ENCODE peak calls at places on chromosomes 5 and 9, in six cellular contexts. One of them, this sample, is unnamed.
A peak's percentile ranks its signal among the peaks of the same experiment; 100 is the strongest.

GRCh38 chr9:104494808-104495207 is 9.3 kb upstream of the OR13F1 start:
- DNase-seq in mammary epithelial cell: no peak
- DNase-seq in A549: peak; percentile 18
- DNase-seq in LoVo: no peak
- DNase-seq in activated CD8-positive, alpha-beta T cell treated with anti-CD3 and anti-CD28 coated beads for 36 hours: no peak
- DNase-seq in NCI-H2029 treated with DMSO at 0.1 percent for 48 hours: no peak
- DNase-seq in this sample: no peak

GRCh38 chr9:2241461-2241874 is 226.3 kb downstream of the SMARCA2 start:
- DNase-seq in A549: peak; percentile 78
- DNase-seq in mammary epithelial cell: no peak
- DNase-seq in NCI-H2029 treated with DMSO at 0.1 percent for 48 hours: no peak
- DNase-seq in LoVo: no peak
- DNase-seq in activated CD8-positive, alpha-beta T cell treated with anti-CD3 and anti-CD28 coated beads for 36 hours: peak; percentile 5
- DNase-seq in this sample: peak; percentile 78

GRCh38 chr5:176653401-176653800 is 6.1 kb downstream of the TSPAN17 start:
- DNase-seq in activated CD8-positive, alpha-beta T cell treated with anti-CD3 and anti-CD28 coated beads for 36 hours: peak; percentile 93
- DNase-seq in NCI-H2029 treated with DMSO at 0.1 percent for 48 hours: no peak
- DNase-seq in A549: no peak
- DNase-seq in mammary epithelial cell: peak; percentile 63
- DNase-seq in LoVo: no peak
- DNase-seq in this sample: no peak

GRCh38 chr9:95757026-95757425 is 118.5 kb upstream of the ERCC6L2 start:
- DNase-seq in LoVo: no peak
- DNase-seq in NCI-H2029 treated with DMSO at 0.1 percent for 48 hours: no peak
- DNase-seq in A549: no peak
- DNase-seq in activated CD8-positive, alpha-beta T cell treated with anti-CD3 and anti-CD28 coated beads for 36 hours: no peak
- DNase-seq in mammary epithelial cell: peak; percentile 41
- DNase-seq in this sample: no peak

GRCh38 chr5:159104759-159105317 is 5.1 kb upstream of the EBF1 start:
- DNase-seq in activated CD8-positive, alpha-beta T cell treated with anti-CD3 and anti-CD28 coated beads for 36 hours: no peak
- DNase-seq in NCI-H2029 treated with DMSO at 0.1 percent for 48 hours: no peak
- DNase-seq in A549: no peak
- DNase-seq in LoVo: no peak
- DNase-seq in mammary epithelial cell: no peak
- DNase-seq in this sample: no peak

GRCh38 chr5:16492398-16493175 is 27.0 kb upstream of the ZNF622 start:
- DNase-seq in mammary epithelial cell: peak; percentile 93
- DNase-seq in A549: peak; percentile 70
- DNase-seq in LoVo: no peak
- DNase-seq in activated CD8-positive, alpha-beta T cell treated with anti-CD3 and anti-CD28 coated beads for 36 hours: peak; percentile 12
- DNase-seq in NCI-H2029 treated with DMSO at 0.1 percent for 48 hours: no peak
- DNase-seq in this sample: no peak

GRCh38 chr5:65858316-65858715 is 68.1 kb upstream of the ERBIN start:
- DNase-seq in activated CD8-positive, alpha-beta T cell treated with anti-CD3 and anti-CD28 coated beads for 36 hours: no peak
- DNase-seq in NCI-H2029 treated with DMSO at 0.1 percent for 48 hours: no peak
- DNase-seq in mammary epithelial cell: peak; percentile 62
- DNase-seq in LoVo: no peak
- DNase-seq in A549: no peak
- DNase-seq in this sample: no peak

GRCh38 chr9:98375138-98375726 is 119.8 kb upstream of the TBC1D2 start:
- DNase-seq in A549: peak; percentile 53
- DNase-seq in LoVo: no peak
- DNase-seq in mammary epithelial cell: peak; percentile 17
- DNase-seq in activated CD8-positive, alpha-beta T cell treated with anti-CD3 and anti-CD28 coated beads for 36 hours: no peak
- DNase-seq in NCI-H2029 treated with DMSO at 0.1 percent for 48 hours: no peak
- DNase-seq in this sample: no peak

GRCh38 chr9:108836319-108836718 is 19.5 kb downstream of the ACTL7B start:
- DNase-seq in activated CD8-positive, alpha-beta T cell treated with anti-CD3 and anti-CD28 coated beads for 36 hours: no peak
- DNase-seq in mammary epithelial cell: no peak
- DNase-seq in NCI-H2029 treated with DMSO at 0.1 percent for 48 hours: no peak
- DNase-seq in A549: no peak
- DNase-seq in LoVo: no peak
- DNase-seq in this sample: no peak

GRCh38 chr9:14072850-14073249 is 241.1 kb downstream of the NFIB start:
- DNase-seq in mammary epithelial cell: no peak
- DNase-seq in activated CD8-positive, alpha-beta T cell treated with anti-CD3 and anti-CD28 coated beads for 36 hours: no peak
- DNase-seq in LoVo: no peak
- DNase-seq in NCI-H2029 treated with DMSO at 0.1 percent for 48 hours: no peak
- DNase-seq in A549: no peak
- DNase-seq in this sample: no peak

GRCh38 chr5:1227669-1228068 is 2.5 kb downstream of the SLC6A18 start:
- DNase-seq in mammary epithelial cell: no peak
- DNase-seq in LoVo: peak; percentile 78
- DNase-seq in A549: no peak
- DNase-seq in NCI-H2029 treated with DMSO at 0.1 percent for 48 hours: peak; percentile 76
- DNase-seq in activated CD8-positive, alpha-beta T cell treated with anti-CD3 and anti-CD28 coated beads for 36 hours: peak; percentile 36
- DNase-seq in this sample: no peak

GRCh38 chr5:177529247-177529901 is 12.6 kb upstream of the DDX41 start:
- DNase-seq in activated CD8-positive, alpha-beta T cell treated with anti-CD3 and anti-CD28 coated beads for 36 hours: no peak
- DNase-seq in LoVo: no peak
- DNase-seq in NCI-H2029 treated with DMSO at 0.1 percent for 48 hours: no peak
- DNase-seq in A549: no peak
- DNase-seq in mammary epithelial cell: no peak
- DNase-seq in this sample: no peak

GRCh38 chr5:115565233-115565632 is 20.7 kb upstream of the FEM1C start:
- DNase-seq in activated CD8-positive, alpha-beta T cell treated with anti-CD3 and anti-CD28 coated beads for 36 hours: no peak
- DNase-seq in NCI-H2029 treated with DMSO at 0.1 percent for 48 hours: no peak
- DNase-seq in A549: no peak
- DNase-seq in LoVo: no peak
- DNase-seq in mammary epithelial cell: no peak
- DNase-seq in this sample: no peak

GRCh38 chr9:126985870-126986498 is 71.4 kb downstream of the RALGPS1 start:
- DNase-seq in mammary epithelial cell: peak; percentile 96
- DNase-seq in activated CD8-positive, alpha-beta T cell treated with anti-CD3 and anti-CD28 coated beads for 36 hours: peak; percentile 91
- DNase-seq in NCI-H2029 treated with DMSO at 0.1 percent for 48 hours: peak; percentile 92
- DNase-seq in A549: peak; percentile 67
- DNase-seq in LoVo: peak; percentile 97
- DNase-seq in this sample: peak; percentile 82

GRCh38 chr5:72177538-72177937 is 70.3 kb downstream of the MAP1B start:
- DNase-seq in mammary epithelial cell: no peak
- DNase-seq in A549: no peak
- DNase-seq in NCI-H2029 treated with DMSO at 0.1 percent for 48 hours: no peak
- DNase-seq in activated CD8-positive, alpha-beta T cell treated with anti-CD3 and anti-CD28 coated beads for 36 hours: no peak
- DNase-seq in LoVo: no peak
- DNase-seq in this sample: no peak

GRCh38 chr9:36341936-36342577 is 58.0 kb downstream of the RNF38 start:
- DNase-seq in mammary epithelial cell: no peak
- DNase-seq in NCI-H2029 treated with DMSO at 0.1 percent for 48 hours: no peak
- DNase-seq in LoVo: no peak
- DNase-seq in activated CD8-positive, alpha-beta T cell treated with anti-CD3 and anti-CD28 coated beads for 36 hours: peak; percentile 46
- DNase-seq in A549: no peak
- DNase-seq in this sample: no peak

GRCh38 chr9:137112564-137113384 is 1.8 kb downstream of the DPP7 start:
- DNase-seq in mammary epithelial cell: no peak
- DNase-seq in LoVo: no peak
- DNase-seq in activated CD8-positive, alpha-beta T cell treated with anti-CD3 and anti-CD28 coated beads for 36 hours: no peak
- DNase-seq in A549: peak; percentile 31
- DNase-seq in NCI-H2029 treated with DMSO at 0.1 percent for 48 hours: no peak
- DNase-seq in this sample: peak; percentile 80

GRCh38 chr5:81719743-81720142 is 31.2 kb downstream of the SSBP2 start:
- DNase-seq in activated CD8-positive, alpha-beta T cell treated with anti-CD3 and anti-CD28 coated beads for 36 hours: no peak
- DNase-seq in mammary epithelial cell: no peak
- DNase-seq in A549: no peak
- DNase-seq in LoVo: no peak
- DNase-seq in NCI-H2029 treated with DMSO at 0.1 percent for 48 hours: no peak
- DNase-seq in this sample: no peak

GRCh38 chr5:36055984-36056383 is 10.7 kb downstream of the UGT3A2 start:
- DNase-seq in NCI-H2029 treated with DMSO at 0.1 percent for 48 hours: no peak
- DNase-seq in A549: no peak
- DNase-seq in LoVo: no peak
- DNase-seq in activated CD8-positive, alpha-beta T cell treated with anti-CD3 and anti-CD28 coated beads for 36 hours: no peak
- DNase-seq in mammary epithelial cell: no peak
- DNase-seq in this sample: no peak

GRCh38 chr5:157926953-157927352 is 68.0 kb upstream of the CLINT1 start:
- DNase-seq in NCI-H2029 treated with DMSO at 0.1 percent for 48 hours: no peak
- DNase-seq in activated CD8-positive, alpha-beta T cell treated with anti-CD3 and anti-CD28 coated beads for 36 hours: no peak
- DNase-seq in mammary epithelial cell: no peak
- DNase-seq in LoVo: no peak
- DNase-seq in A549: no peak
- DNase-seq in this sample: no peak

GRCh38 chr9:128917151-128917849 is 3.5 kb upstream of the PHYHD1 start:
- DNase-seq in mammary epithelial cell: no peak
- DNase-seq in A549: peak; percentile 68
- DNase-seq in NCI-H2029 treated with DMSO at 0.1 percent for 48 hours: peak; percentile 77
- DNase-seq in activated CD8-positive, alpha-beta T cell treated with anti-CD3 and anti-CD28 coated beads for 36 hours: no peak
- DNase-seq in LoVo: no peak
- DNase-seq in this sample: peak; percentile 85

GRCh38 chr9:113488490-113488889 is 25.0 kb downstream of the RGS3 start:
- DNase-seq in NCI-H2029 treated with DMSO at 0.1 percent for 48 hours: no peak
- DNase-seq in mammary epithelial cell: no peak
- DNase-seq in A549: no peak
- DNase-seq in activated CD8-positive, alpha-beta T cell treated with anti-CD3 and anti-CD28 coated beads for 36 hours: no peak
- DNase-seq in LoVo: no peak
- DNase-seq in this sample: no peak

GRCh38 chr9:122930541-122930932 is 775 bp downstream of the ZBTB26 start:
- DNase-seq in NCI-H2029 treated with DMSO at 0.1 percent for 48 hours: no peak
- DNase-seq in mammary epithelial cell: no peak
- DNase-seq in LoVo: no peak
- DNase-seq in activated CD8-positive, alpha-beta T cell treated with anti-CD3 and anti-CD28 coated beads for 36 hours: no peak
- DNase-seq in A549: no peak
- DNase-seq in this sample: no peak

GRCh38 chr5:65999061-65999723 is 72.8 kb downstream of the ERBIN start:
- DNase-seq in NCI-H2029 treated with DMSO at 0.1 percent for 48 hours: no peak
- DNase-seq in LoVo: no peak
- DNase-seq in mammary epithelial cell: no peak
- DNase-seq in activated CD8-positive, alpha-beta T cell treated with anti-CD3 and anti-CD28 coated beads for 36 hours: no peak
- DNase-seq in A549: no peak
- DNase-seq in this sample: no peak

GRCh38 chr9:134134949-134135342 is 936 bp upstream of the WDR5 start:
- DNase-seq in A549: no peak
- DNase-seq in NCI-H2029 treated with DMSO at 0.1 percent for 48 hours: peak; percentile 35
- DNase-seq in activated CD8-positive, alpha-beta T cell treated with anti-CD3 and anti-CD28 coated beads for 36 hours: no peak
- DNase-seq in LoVo: no peak
- DNase-seq in mammary epithelial cell: peak; percentile 24
- DNase-seq in this sample: no peak

GRCh38 chr9:136665111-136665703 is 2.5 kb downstream of the EGFL7 start:
- DNase-seq in A549: no peak
- DNase-seq in activated CD8-positive, alpha-beta T cell treated with anti-CD3 and anti-CD28 coated beads for 36 hours: peak; percentile 46
- DNase-seq in NCI-H2029 treated with DMSO at 0.1 percent for 48 hours: no peak
- DNase-seq in mammary epithelial cell: no peak
- DNase-seq in LoVo: no peak
- DNase-seq in this sample: no peak

GRCh38 chr9:4618700-4619099 is 43.4 kb upstream of the PLPP6 start:
- DNase-seq in A549: no peak
- DNase-seq in NCI-H2029 treated with DMSO at 0.1 percent for 48 hours: no peak
- DNase-seq in activated CD8-positive, alpha-beta T cell treated with anti-CD3 and anti-CD28 coated beads for 36 hours: no peak
- DNase-seq in LoVo: no peak
- DNase-seq in mammary epithelial cell: no peak
- DNase-seq in this sample: no peak

GRCh38 chr9:93486269-93486668 is 32.9 kb upstream of the FAM120AOS start:
- DNase-seq in A549: no peak
- DNase-seq in mammary epithelial cell: no peak
- DNase-seq in NCI-H2029 treated with DMSO at 0.1 percent for 48 hours: no peak
- DNase-seq in activated CD8-positive, alpha-beta T cell treated with anti-CD3 and anti-CD28 coated beads for 36 hours: no peak
- DNase-seq in LoVo: no peak
- DNase-seq in this sample: no peak

GRCh38 chr5:642481-642880 is 30.3 kb downstream of the CEP72 start:
- DNase-seq in NCI-H2029 treated with DMSO at 0.1 percent for 48 hours: no peak
- DNase-seq in A549: no peak
- DNase-seq in activated CD8-positive, alpha-beta T cell treated with anti-CD3 and anti-CD28 coated beads for 36 hours: no peak
- DNase-seq in LoVo: no peak
- DNase-seq in mammary epithelial cell: no peak
- DNase-seq in this sample: no peak

GRCh38 chr5:1570975-1571374 is 47.2 kb upstream of the LPCAT1 start:
- DNase-seq in mammary epithelial cell: no peak
- DNase-seq in A549: no peak
- DNase-seq in activated CD8-positive, alpha-beta T cell treated with anti-CD3 and anti-CD28 coated beads for 36 hours: no peak
- DNase-seq in NCI-H2029 treated with DMSO at 0.1 percent for 48 hours: no peak
- DNase-seq in LoVo: no peak
- DNase-seq in this sample: no peak

GRCh38 chr9:35229066-35229778 is 67.4 kb downstream of the UNC13B start:
- DNase-seq in NCI-H2029 treated with DMSO at 0.1 percent for 48 hours: peak; percentile 66
- DNase-seq in activated CD8-positive, alpha-beta T cell treated with anti-CD3 and anti-CD28 coated beads for 36 hours: no peak
- DNase-seq in LoVo: no peak
- DNase-seq in mammary epithelial cell: no peak
- DNase-seq in A549: no peak
- DNase-seq in this sample: no peak

GRCh38 chr9:17064558-17064957 is 70.3 kb upstream of the CNTLN start:
- DNase-seq in mammary epithelial cell: no peak
- DNase-seq in activated CD8-positive, alpha-beta T cell treated with anti-CD3 and anti-CD28 coated beads for 36 hours: no peak
- DNase-seq in NCI-H2029 treated with DMSO at 0.1 percent for 48 hours: no peak
- DNase-seq in A549: no peak
- DNase-seq in LoVo: no peak
- DNase-seq in this sample: no peak